ENCODE peak calls at places on chromosomes 5 and 9, in seven cellular contexts. One of them, this sample, is unnamed.

GRCh38 chr5:87243161-87243877 is 24.4 kb upstream of the RASA1 start:
- DNase-seq in astrocyte of the cerebellum: peak
- DNase-seq in breast epithelium: no peak
- DNase-seq in gastrocnemius medialis: no peak
- DNase-seq in OCI-LY7: no peak
- DNase-seq in RWPE2: no peak
- DNase-seq in GM12865: peak
- DNase-seq in this sample: peak

GRCh38 chr5:38329132-38329715 is 70.9 kb downstream of the EGFLAM start:
- DNase-seq in astrocyte of the cerebellum: no peak
- DNase-seq in breast epithelium: no peak
- DNase-seq in gastrocnemius medialis: no peak
- DNase-seq in OCI-LY7: no peak
- DNase-seq in RWPE2: no peak
- DNase-seq in GM12865: no peak
- DNase-seq in this sample: no peak

GRCh38 chr5:53397845-53398244 is 82.6 kb upstream of the FST start:
- DNase-seq in astrocyte of the cerebellum: no peak
- DNase-seq in breast epithelium: no peak
- DNase-seq in gastrocnemius medialis: no peak
- DNase-seq in OCI-LY7: no peak
- DNase-seq in RWPE2: no peak
- DNase-seq in GM12865: no peak
- DNase-seq in this sample: peak

GRCh38 chr5:8322478-8322877 is 453.5 kb downstream of the MTRR start:
- DNase-seq in astrocyte of the cerebellum: no peak
- DNase-seq in breast epithelium: no peak
- DNase-seq in gastrocnemius medialis: no peak
- DNase-seq in OCI-LY7: no peak
- DNase-seq in RWPE2: no peak
- DNase-seq in GM12865: no peak
- DNase-seq in this sample: no peak

GRCh38 chr5:14842117-14842516 is 29.5 kb downstream of the ANKH start:
- DNase-seq in astrocyte of the cerebellum: no peak
- DNase-seq in breast epithelium: no peak
- DNase-seq in gastrocnemius medialis: no peak
- DNase-seq in OCI-LY7: peak
- DNase-seq in RWPE2: no peak
- DNase-seq in GM12865: no peak
- DNase-seq in this sample: no peak

GRCh38 chr9:16278420-16278999 is 592.0 kb downstream of the BNC2 start:
- DNase-seq in astrocyte of the cerebellum: no peak
- DNase-seq in breast epithelium: no peak
- DNase-seq in gastrocnemius medialis: no peak
- DNase-seq in OCI-LY7: no peak
- DNase-seq in RWPE2: no peak
- DNase-seq in GM12865: no peak
- DNase-seq in this sample: no peak

GRCh38 chr5:77841616-77842015 is 65.5 kb upstream of the TBCA start:
- DNase-seq in astrocyte of the cerebellum: no peak
- DNase-seq in breast epithelium: no peak
- DNase-seq in gastrocnemius medialis: no peak
- DNase-seq in OCI-LY7: no peak
- DNase-seq in RWPE2: no peak
- DNase-seq in GM12865: no peak
- DNase-seq in this sample: no peak

GRCh38 chr9:98502976-98503325 is 205.8 kb downstream of the GABBR2 start:
- DNase-seq in astrocyte of the cerebellum: no peak
- DNase-seq in breast epithelium: no peak
- DNase-seq in gastrocnemius medialis: no peak
- DNase-seq in OCI-LY7: no peak
- DNase-seq in RWPE2: no peak
- DNase-seq in GM12865: no peak
- DNase-seq in this sample: peak

GRCh38 chr5:156892223-156892622 is 42.1 kb downstream of the PPP1R2B start:
- DNase-seq in astrocyte of the cerebellum: no peak
- DNase-seq in breast epithelium: no peak
- DNase-seq in gastrocnemius medialis: no peak
- DNase-seq in OCI-LY7: peak
- DNase-seq in RWPE2: no peak
- DNase-seq in GM12865: peak
- DNase-seq in this sample: no peak

GRCh38 chr5:125049721-125050357 is 303.4 kb upstream of the ZNF608 start:
- DNase-seq in astrocyte of the cerebellum: no peak
- DNase-seq in breast epithelium: no peak
- DNase-seq in gastrocnemius medialis: no peak
- DNase-seq in OCI-LY7: no peak
- DNase-seq in RWPE2: no peak
- DNase-seq in GM12865: no peak
- DNase-seq in this sample: peak

GRCh38 chr5:103617913-103618312 is 55.3 kb upstream of the NUDT12 start:
- DNase-seq in astrocyte of the cerebellum: no peak
- DNase-seq in breast epithelium: no peak
- DNase-seq in gastrocnemius medialis: no peak
- DNase-seq in OCI-LY7: no peak
- DNase-seq in RWPE2: no peak
- DNase-seq in GM12865: no peak
- DNase-seq in this sample: no peak

GRCh38 chr5:165757756-165758155 is 2252.3 kb downstream of the MAT2B start:
- DNase-seq in astrocyte of the cerebellum: no peak
- DNase-seq in breast epithelium: no peak
- DNase-seq in gastrocnemius medialis: no peak
- DNase-seq in OCI-LY7: no peak
- DNase-seq in RWPE2: no peak
- DNase-seq in GM12865: no peak
- DNase-seq in this sample: no peak

GRCh38 chr5:132226516-132227234 is 978 bp downstream of the P4HA2 start:
- DNase-seq in astrocyte of the cerebellum: no peak
- DNase-seq in breast epithelium: no peak
- DNase-seq in gastrocnemius medialis: no peak
- DNase-seq in OCI-LY7: no peak
- DNase-seq in RWPE2: peak
- DNase-seq in GM12865: no peak
- DNase-seq in this sample: peak

GRCh38 chr9:27535701-27536118 is 6.1 kb upstream of the MOB3B start:
- DNase-seq in astrocyte of the cerebellum: no peak
- DNase-seq in breast epithelium: no peak
- DNase-seq in gastrocnemius medialis: no peak
- DNase-seq in OCI-LY7: peak
- DNase-seq in RWPE2: no peak
- DNase-seq in GM12865: peak
- DNase-seq in this sample: no peak

GRCh38 chr9:96509848-96510247 is 59.9 kb downstream of the HABP4 start:
- DNase-seq in astrocyte of the cerebellum: no peak
- DNase-seq in breast epithelium: no peak
- DNase-seq in gastrocnemius medialis: no peak
- DNase-seq in OCI-LY7: no peak
- DNase-seq in RWPE2: no peak
- DNase-seq in GM12865: no peak
- DNase-seq in this sample: no peak

GRCh38 chr9:88390371-88390990 is 2.2 kb downstream of the SPIN1 start:
- DNase-seq in astrocyte of the cerebellum: no peak
- DNase-seq in breast epithelium: no peak
- DNase-seq in gastrocnemius medialis: no peak
- DNase-seq in OCI-LY7: no peak
- DNase-seq in RWPE2: no peak
- DNase-seq in GM12865: no peak
- DNase-seq in this sample: no peak

GRCh38 chr9:123685489-123686083 is 244.3 kb downstream of the DENND1A start:
- DNase-seq in astrocyte of the cerebellum: no peak
- DNase-seq in breast epithelium: no peak
- DNase-seq in gastrocnemius medialis: no peak
- DNase-seq in OCI-LY7: no peak
- DNase-seq in RWPE2: no peak
- DNase-seq in GM12865: no peak
- DNase-seq in this sample: no peak

GRCh38 chr9:91156451-91157234 is 205.1 kb downstream of the AUH start:
- DNase-seq in astrocyte of the cerebellum: no peak
- DNase-seq in breast epithelium: no peak
- DNase-seq in gastrocnemius medialis: no peak
- DNase-seq in OCI-LY7: no peak
- DNase-seq in RWPE2: no peak
- DNase-seq in GM12865: no peak
- DNase-seq in this sample: no peak

GRCh38 chr9:113421726-113422125 is 11.2 kb downstream of the C9orf43 start:
- DNase-seq in astrocyte of the cerebellum: no peak
- DNase-seq in breast epithelium: no peak
- DNase-seq in gastrocnemius medialis: no peak
- DNase-seq in OCI-LY7: no peak
- DNase-seq in RWPE2: no peak
- DNase-seq in GM12865: no peak
- DNase-seq in this sample: no peak

GRCh38 chr9:76852026-76852425 is 53.9 kb downstream of the PRUNE2 start:
- DNase-seq in astrocyte of the cerebellum: no peak
- DNase-seq in breast epithelium: no peak
- DNase-seq in gastrocnemius medialis: no peak
- DNase-seq in OCI-LY7: no peak
- DNase-seq in RWPE2: no peak
- DNase-seq in GM12865: no peak
- DNase-seq in this sample: no peak

GRCh38 chr9:135082536-135082935 is 4.9 kb upstream of the OLFM1 start:
- DNase-seq in astrocyte of the cerebellum: no peak
- DNase-seq in breast epithelium: no peak
- DNase-seq in gastrocnemius medialis: no peak
- DNase-seq in OCI-LY7: no peak
- DNase-seq in RWPE2: peak
- DNase-seq in GM12865: no peak
- DNase-seq in this sample: no peak

GRCh38 chr9:129995409-129996160 is 47.4 kb downstream of the FNBP1 start:
- DNase-seq in astrocyte of the cerebellum: no peak
- DNase-seq in breast epithelium: no peak
- DNase-seq in gastrocnemius medialis: no peak
- DNase-seq in OCI-LY7: peak
- DNase-seq in RWPE2: no peak
- DNase-seq in GM12865: peak
- DNase-seq in this sample: no peak
- H3K4me3 ChIP-seq in astrocyte of the cerebellum: no peak
- H3K4me3 ChIP-seq in breast epithelium: no peak
- H3K4me3 ChIP-seq in gastrocnemius medialis: no peak
- H3K4me3 ChIP-seq in OCI-LY7: peak
- H3K4me3 ChIP-seq in RWPE2: no peak
- H3K4me3 ChIP-seq in GM12865: peak
- H3K4me3 ChIP-seq in this sample: no peak

GRCh38 chr5:127299678-127300077 is 9.1 kb downstream of the MEGF10 start:
- DNase-seq in astrocyte of the cerebellum: no peak
- DNase-seq in breast epithelium: no peak
- DNase-seq in gastrocnemius medialis: no peak
- DNase-seq in OCI-LY7: no peak
- DNase-seq in RWPE2: no peak
- DNase-seq in GM12865: no peak
- DNase-seq in this sample: no peak
- TF ChIP-seq CTCF in astrocyte of the cerebellum: no peak
- TF ChIP-seq CTCF in breast epithelium: no peak
- TF ChIP-seq CTCF in gastrocnemius medialis: no peak
- TF ChIP-seq CTCF in OCI-LY7: no peak
- TF ChIP-seq CTCF in RWPE2: peak
- TF ChIP-seq CTCF in GM12865: no peak
- TF ChIP-seq CTCF in this sample: no peak

DNA sequence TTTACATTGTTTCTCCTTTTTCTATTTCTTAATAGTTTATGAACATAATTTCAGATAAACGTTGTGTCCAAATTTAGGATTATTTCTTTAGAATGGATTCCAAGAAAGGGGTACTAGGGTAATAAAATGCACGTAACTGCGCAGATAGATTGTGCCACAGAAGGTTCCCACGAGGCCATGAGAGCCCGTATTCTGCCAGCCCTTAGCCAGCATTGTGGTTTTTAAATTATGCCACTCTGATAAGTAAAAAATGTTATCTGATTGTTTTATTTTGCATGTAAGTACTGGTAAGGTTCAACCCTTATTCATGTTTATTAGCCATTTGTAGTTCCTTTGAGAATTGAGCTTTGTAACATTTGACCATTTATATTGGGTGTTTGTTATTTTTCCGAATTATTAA is 88.7 kb downstream of the PRKACG start:
- DNase-seq in astrocyte of the cerebellum: no peak
- DNase-seq in breast epithelium: no peak
- DNase-seq in gastrocnemius medialis: no peak
- DNase-seq in OCI-LY7: no peak
- DNase-seq in RWPE2: no peak
- DNase-seq in GM12865: no peak
- DNase-seq in this sample: no peak
- H3K4me3 ChIP-seq in astrocyte of the cerebellum: no peak
- H3K4me3 ChIP-seq in breast epithelium: no peak
- H3K4me3 ChIP-seq in gastrocnemius medialis: no peak
- H3K4me3 ChIP-seq in OCI-LY7: no peak
- H3K4me3 ChIP-seq in RWPE2: no peak
- H3K4me3 ChIP-seq in GM12865: no peak
- H3K4me3 ChIP-seq in this sample: no peak

GRCh38 chr5:122895141-122895540 is 49.7 kb downstream of the SNX24 start:
- DNase-seq in astrocyte of the cerebellum: no peak
- DNase-seq in breast epithelium: no peak
- DNase-seq in gastrocnemius medialis: no peak
- DNase-seq in OCI-LY7: no peak
- DNase-seq in RWPE2: no peak
- DNase-seq in GM12865: no peak
- DNase-seq in this sample: no peak

GRCh38 chr5:122897283-122897602 is 51.8 kb downstream of the SNX24 start:
- DNase-seq in astrocyte of the cerebellum: no peak
- DNase-seq in breast epithelium: no peak
- DNase-seq in gastrocnemius medialis: no peak
- DNase-seq in OCI-LY7: no peak
- DNase-seq in RWPE2: no peak
- DNase-seq in GM12865: no peak
- DNase-seq in this sample: no peak

GRCh38 chr5:122902263-122902662 is 56.9 kb downstream of the SNX24 start:
- DNase-seq in astrocyte of the cerebellum: no peak
- DNase-seq in breast epithelium: no peak
- DNase-seq in gastrocnemius medialis: no peak
- DNase-seq in OCI-LY7: no peak
- DNase-seq in RWPE2: no peak
- DNase-seq in GM12865: no peak
- DNase-seq in this sample: no peak

GRCh38 chr5:122901346-122901745 is 55.9 kb downstream of the SNX24 start:
- DNase-seq in astrocyte of the cerebellum: no peak
- DNase-seq in breast epithelium: no peak
- DNase-seq in gastrocnemius medialis: no peak
- DNase-seq in OCI-LY7: no peak
- DNase-seq in RWPE2: no peak
- DNase-seq in GM12865: no peak
- DNase-seq in this sample: no peak

DNA sequence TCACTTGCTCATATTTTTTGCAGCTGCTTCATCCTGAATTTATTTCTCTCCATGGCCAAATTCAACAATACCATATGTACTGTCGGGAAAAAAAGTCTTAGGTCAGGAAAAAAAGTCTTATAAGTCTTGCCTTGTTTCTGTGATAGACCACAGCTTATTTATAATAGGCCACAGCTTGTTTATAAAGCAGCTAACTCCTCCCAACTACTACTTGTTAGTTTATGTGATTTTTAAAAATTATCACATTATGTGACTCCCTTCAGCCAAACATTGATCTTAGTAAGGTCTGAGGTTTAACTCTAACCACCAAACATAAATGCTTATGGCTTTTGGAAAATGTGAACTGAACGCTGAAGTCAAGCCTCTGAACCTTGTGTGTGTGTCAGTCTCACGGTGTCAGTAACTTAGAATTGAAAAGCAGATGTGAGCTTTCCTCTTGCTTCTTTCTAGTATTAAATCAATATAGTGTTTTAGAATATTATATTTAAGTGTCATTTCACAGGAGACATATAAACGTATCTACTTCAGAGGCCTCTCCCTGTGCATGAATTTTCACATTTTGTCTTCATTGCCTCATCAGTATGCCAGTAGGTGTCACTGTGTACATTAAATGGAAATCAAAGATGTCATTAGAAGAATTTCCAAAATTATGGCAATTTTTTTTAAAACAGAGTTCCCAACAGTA is 51.3 kb downstream of the SNX24 start:
- DNase-seq in astrocyte of the cerebellum: peak
- DNase-seq in breast epithelium: no peak
- DNase-seq in gastrocnemius medialis: no peak
- DNase-seq in OCI-LY7: peak
- DNase-seq in RWPE2: no peak
- DNase-seq in GM12865: peak
- DNase-seq in this sample: peak
- TF ChIP-seq CTCF in astrocyte of the cerebellum: peak
- TF ChIP-seq CTCF in breast epithelium: peak
- TF ChIP-seq CTCF in gastrocnemius medialis: peak
- TF ChIP-seq CTCF in OCI-LY7: peak
- TF ChIP-seq CTCF in RWPE2: peak
- TF ChIP-seq CTCF in GM12865: peak
- TF ChIP-seq CTCF in this sample: peak